ENCODE peak calls at places on chromosomes 3 and 15, in eight cellular contexts. K is mesenchymal stem cell; X is neuronal stem cell; S is psoas muscle; G is CD8-positive, alpha-beta T cell; Z is stomach; C is neural progenitor cell; Q is sigmoid colon. B is an unnamed sample.

GRCh38 chr3:95407709-95408463 is 1345.0 kb downstream of the NSUN3 start:
- DNase-seq in Z (no peak), C (no peak), Q (no peak), K (no peak), S (no peak), G (no peak), X (no peak), B (no peak)

GRCh38 chr3:85148056-85148455 is 189.3 kb downstream of the CADM2 start:
- DNase-seq in K (no peak), Q (no peak), Z (no peak), X (no peak), G (no peak), S (no peak), C (no peak), B (no peak)

GRCh38 chr3:118501152-118501551 is 533.5 kb downstream of the IGSF11 start:
- DNase-seq in G (no peak), X (no peak), K (peak), S (no peak), Z (peak), C (peak), Q (peak), B (no peak)

GRCh38 chr3:192857148-192857735 is 60.4 kb downstream of the MB21D2 start:
- DNase-seq in Q (no peak), Z (no peak), G (no peak), K (peak), C (no peak), S (no peak), X (no peak), B (no peak)

GRCh38 chr15:93974804-93975481 is 256.4 kb upstream of the MCTP2 start:
- DNase-seq in Z (no peak), S (no peak), K (no peak), C (peak), Q (no peak), X (peak), G (no peak), B (peak)

GRCh38 chr3:149273096-149273751 is 51.6 kb upstream of the CP start:
- DNase-seq in X (peak), Z (peak), K (peak), G (no peak), Q (no peak), S (no peak), C (peak), B (peak)

GRCh38 chr15:29677871-29678431 is 144.3 kb downstream of the TJP1 start:
- DNase-seq in G (no peak), X (no peak), S (no peak), C (no peak), Z (peak), K (no peak), Q (no peak), B (peak)

GRCh38 chr15:94135748-94136147 is 95.6 kb upstream of the MCTP2 start:
- DNase-seq in X (no peak), Z (no peak), G (no peak), C (peak), K (peak), S (no peak), Q (no peak), B (no peak)

GRCh38 chr15:65795663-65796201 is 3.6 kb upstream of the DENND4A start:
- DNase-seq in C (no peak), X (no peak), Q (no peak), G (no peak), S (no peak), K (no peak), Z (no peak), B (no peak)

GRCh38 chr3:142285057-142285666 is 59.8 kb upstream of the GK5 start:
- DNase-seq in G (no peak), Q (no peak), C (no peak), K (no peak), X (no peak), Z (no peak), S (no peak), B (peak)

GRCh38 chr3:109731639-109732473 is 394.5 kb upstream of the DPPA4 start:
- DNase-seq in C (peak), Z (peak), G (peak), X (peak), K (peak), S (no peak), Q (no peak), B (peak)

GRCh38 chr15:85690546-85691226 is 104.0 kb downstream of the KLHL25 start:
- DNase-seq in C (no peak), X (no peak), G (peak), S (no peak), Z (no peak), Q (no peak), K (no peak), B (no peak)

GRCh38 chr3:194274424-194275085 is 76.6 kb downstream of the CPN2 start:
- DNase-seq in G (no peak), X (no peak), Q (peak), C (peak), Z (no peak), S (no peak), K (peak), B (no peak)

GRCh38 chr3:2516762-2517441 is 418.2 kb downstream of the CNTN4 start:
- DNase-seq in G (no peak), K (no peak), C (no peak), Z (no peak), S (no peak), Q (no peak), X (no peak), B (no peak)

GRCh38 chr3:114732353-114732752 is 414.7 kb downstream of the ZBTB20 start:
- DNase-seq in Q (no peak), Z (no peak), G (no peak), S (no peak), X (no peak), C (no peak), K (no peak), B (no peak)

DNA sequence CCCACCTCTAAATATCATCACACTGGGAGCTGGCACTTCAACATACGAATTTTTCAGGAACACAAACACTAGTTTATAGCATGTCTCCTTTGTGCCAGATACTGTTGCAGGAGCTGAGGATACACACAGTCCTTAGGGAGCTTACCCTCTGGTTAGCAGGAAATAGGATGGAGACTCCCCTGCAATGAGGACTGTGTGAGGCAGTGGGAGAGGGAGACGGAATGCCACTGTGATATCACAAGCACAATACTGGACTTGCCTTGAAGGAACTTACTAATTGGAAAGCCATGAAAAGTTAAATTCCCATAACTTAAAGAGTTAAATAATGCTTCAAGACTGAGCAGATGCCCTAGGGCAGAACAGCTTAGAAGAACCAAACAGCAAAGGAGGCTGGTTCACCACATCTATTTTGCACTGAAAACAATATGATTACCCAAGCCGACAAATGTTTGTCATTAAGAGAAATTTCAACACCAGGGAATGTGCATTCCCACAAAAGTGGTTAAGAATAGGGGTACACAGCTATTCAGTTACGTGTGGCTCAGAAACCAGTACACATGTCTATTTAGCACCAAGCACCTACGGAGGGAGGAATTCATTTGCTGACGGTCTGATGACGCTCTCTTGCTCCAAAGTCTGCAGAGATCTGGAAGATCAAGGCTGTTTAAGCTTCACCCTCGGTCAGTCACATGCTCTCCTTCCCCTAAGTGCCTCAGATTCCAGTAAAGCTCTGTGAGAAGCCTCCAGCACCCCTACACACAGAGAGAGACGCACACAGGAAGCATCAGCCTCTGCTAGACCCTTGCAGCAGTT is 5.2 kb downstream of the TBC1D2B start:
- DNase-seq in K (peak), Z (no peak), C (no peak), G (peak), S (no peak), X (no peak), Q (peak), B (peak)
- H3K4me3 ChIP-seq in K (no peak), Z (no peak), C (no peak), G (no peak), S (peak), X (no peak), Q (no peak), B (no peak)

GRCh38 chr3:152455989-152456388 is 187.3 kb downstream of the MBNL1 start:
- DNase-seq in C (no peak), G (no peak), K (no peak), S (no peak), Z (no peak), X (no peak), Q (no peak), B (no peak)
- H3K27ac ChIP-seq in C (no peak), G (no peak), K (no peak), S (no peak), Z (no peak), X (no peak), Q (no peak), B (no peak)

GRCh38 chr3:131081224-131081623 is 54.5 kb downstream of the NEK11 start:
- DNase-seq in C (no peak), G (no peak), X (no peak), K (no peak), S (no peak), Z (no peak), Q (no peak), B (no peak)

GRCh38 chr3:131082246-131082645 is 55.6 kb downstream of the NEK11 start:
- DNase-seq in X (no peak), Z (no peak), S (no peak), C (no peak), Q (no peak), K (no peak), G (no peak), B (no peak)

GRCh38 chr3:131077904-131078303 is 51.2 kb downstream of the NEK11 start:
- DNase-seq in K (no peak), Q (no peak), C (peak), Z (no peak), S (no peak), X (peak), G (no peak), B (no peak)

DNA sequence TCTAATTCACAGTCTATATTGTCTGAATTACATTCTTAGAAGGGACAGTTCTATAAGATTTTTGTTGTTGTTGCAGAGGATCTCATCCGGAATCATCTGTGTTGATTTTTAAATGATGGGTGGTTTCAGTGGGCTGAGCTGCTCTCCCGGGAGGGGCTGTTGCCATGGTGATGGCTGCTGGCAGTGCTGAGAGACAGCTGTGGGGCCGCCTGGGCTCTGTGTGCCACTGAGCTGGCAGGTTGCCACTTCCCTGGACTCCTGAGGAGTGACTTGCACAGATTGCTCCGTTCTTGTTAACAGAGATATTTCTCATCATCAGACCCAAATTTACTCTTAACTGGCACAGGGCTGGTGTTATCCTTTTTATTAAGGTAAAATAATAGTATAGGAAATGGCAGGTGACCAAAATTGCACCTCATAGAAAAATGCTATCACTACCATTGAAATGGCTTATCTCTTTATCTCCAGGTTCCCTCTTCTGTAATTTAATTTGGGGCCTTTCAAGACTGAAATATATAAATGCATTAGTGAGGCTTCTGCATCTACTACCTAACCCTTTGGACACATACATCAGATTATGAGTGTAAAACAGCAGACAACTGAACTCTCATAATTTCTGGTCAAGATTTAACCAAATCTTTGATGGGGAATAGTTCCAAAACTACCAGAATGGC is 56.6 kb downstream of the NEK11 start:
- DNase-seq in Z (peak), Q (peak), K (no peak), S (peak), C (peak), X (no peak), G (no peak), B (no peak)
- H3K4me3 ChIP-seq in Z (no peak), Q (no peak), K (no peak), S (no peak), C (no peak), X (no peak), G (no peak), B (no peak)

GRCh38 chr3:122005033-122005565 is 16.9 kb downstream of the ILDR1 start:
- DNase-seq in Z (no peak), G (no peak), K (no peak), C (no peak), S (no peak), X (no peak), Q (no peak), B (no peak)
- H3K27ac ChIP-seq in Z (no peak), G (no peak), K (no peak), C (no peak), S (no peak), X (no peak), Q (no peak), B (no peak)

DNA sequence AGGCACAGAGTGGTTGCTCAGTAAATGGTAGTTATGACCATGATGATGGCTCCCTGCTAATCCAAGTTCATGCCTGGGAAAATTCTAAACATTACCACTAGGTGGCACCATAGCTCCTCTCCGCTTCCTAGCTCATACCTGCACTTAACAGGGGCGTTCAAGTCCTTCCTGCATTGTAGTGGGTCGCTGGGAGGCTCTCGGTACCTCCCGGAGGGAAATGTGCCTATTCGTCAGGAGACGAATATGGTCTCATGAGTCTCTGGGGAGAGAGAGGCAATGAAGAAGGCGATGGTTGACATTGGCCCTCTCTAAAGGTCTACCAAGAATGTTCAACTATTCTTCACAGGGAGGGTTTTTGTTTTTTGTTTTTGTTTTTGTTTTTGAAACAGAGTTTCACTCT is 10.9 kb downstream of the MESP1 start:
- DNase-seq in Q (peak), K (peak), G (peak), C (peak), S (no peak), X (peak), Z (peak), B (peak)
- H3K4me3 ChIP-seq in Q (no peak), K (no peak), G (no peak), C (no peak), S (no peak), X (no peak), Z (no peak), B (no peak)

GRCh38 chr3:49410844-49411549 is 779 bp downstream of the RHOA start:
- DNase-seq in K (peak), X (no peak), S (no peak), Q (no peak), G (no peak), Z (no peak), C (no peak), B (no peak)

GRCh38 chr3:49411550-49411967 is 217 bp downstream of the RHOA start:
- DNase-seq in K (no peak), S (peak), G (peak), Z (peak), X (no peak), C (peak), Q (peak), B (peak)

GRCh38 chr3:49410102-49410843 is 1.5 kb downstream of the RHOA start:
- DNase-seq in S (no peak), K (no peak), Z (no peak), X (no peak), Q (no peak), G (no peak), C (no peak), B (no peak)

GRCh38 chr3:49403891-49404290 is 7.9 kb downstream of the RHOA start:
- DNase-seq in Q (no peak), G (no peak), S (no peak), X (no peak), C (no peak), K (no peak), Z (no peak), B (no peak)

GRCh38 chr3:49406571-49407565 is 4.9 kb downstream of the RHOA start:
- DNase-seq in Z (no peak), K (no peak), G (no peak), S (peak), X (no peak), C (no peak), Q (no peak), B (peak)
- H3K27ac ChIP-seq in Z (peak), K (no peak), G (no peak), S (peak), X (no peak), C (no peak), Q (peak), B (peak)

GRCh38 chr3:60770532-60770931 is 480.7 kb downstream of the FHIT start:
- DNase-seq in C (no peak), Z (no peak), S (no peak), K (no peak), Q (no peak), X (no peak), G (no peak), B (no peak)

GRCh38 chr3:60779637-60780036 is 471.6 kb downstream of the FHIT start:
- DNase-seq in K (no peak), G (no peak), X (no peak), S (no peak), Q (no peak), C (no peak), Z (no peak), B (no peak)

GRCh38 chr3:60772584-60772983 is 478.7 kb downstream of the FHIT start:
- DNase-seq in Z (no peak), K (no peak), G (no peak), S (no peak), Q (no peak), X (no peak), C (no peak), B (no peak)

GRCh38 chr3:60775956-60776355 is 475.3 kb downstream of the FHIT start:
- DNase-seq in X (no peak), Z (no peak), S (no peak), K (no peak), G (no peak), Q (no peak), C (no peak), B (no peak)

DNA sequence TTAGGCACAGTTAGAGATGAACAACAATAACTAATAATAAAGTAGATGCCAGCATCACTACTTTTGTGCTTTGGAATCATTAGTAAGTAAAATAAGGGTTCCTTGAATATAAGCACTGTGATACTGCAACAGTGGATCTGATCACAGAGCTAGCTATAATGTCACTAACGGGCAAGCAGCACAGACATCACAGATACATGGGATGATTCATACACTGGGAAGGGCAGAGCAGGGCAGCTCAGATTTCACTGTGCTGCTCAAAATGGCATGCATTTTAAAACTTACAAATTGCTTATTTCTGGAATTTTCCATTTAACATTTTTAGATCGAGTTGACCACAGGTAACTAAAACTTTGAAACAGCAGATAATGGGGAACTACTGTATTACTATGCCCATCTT is 476.6 kb downstream of the FHIT start:
- DNase-seq in K (no peak), G (no peak), X (no peak), Z (no peak), S (no peak), Q (no peak), C (no peak), B (no peak)
- H3K4me3 ChIP-seq in K (no peak), G (no peak), X (no peak), Z (no peak), S (no peak), Q (no peak), C (no peak), B (no peak)

DNA sequence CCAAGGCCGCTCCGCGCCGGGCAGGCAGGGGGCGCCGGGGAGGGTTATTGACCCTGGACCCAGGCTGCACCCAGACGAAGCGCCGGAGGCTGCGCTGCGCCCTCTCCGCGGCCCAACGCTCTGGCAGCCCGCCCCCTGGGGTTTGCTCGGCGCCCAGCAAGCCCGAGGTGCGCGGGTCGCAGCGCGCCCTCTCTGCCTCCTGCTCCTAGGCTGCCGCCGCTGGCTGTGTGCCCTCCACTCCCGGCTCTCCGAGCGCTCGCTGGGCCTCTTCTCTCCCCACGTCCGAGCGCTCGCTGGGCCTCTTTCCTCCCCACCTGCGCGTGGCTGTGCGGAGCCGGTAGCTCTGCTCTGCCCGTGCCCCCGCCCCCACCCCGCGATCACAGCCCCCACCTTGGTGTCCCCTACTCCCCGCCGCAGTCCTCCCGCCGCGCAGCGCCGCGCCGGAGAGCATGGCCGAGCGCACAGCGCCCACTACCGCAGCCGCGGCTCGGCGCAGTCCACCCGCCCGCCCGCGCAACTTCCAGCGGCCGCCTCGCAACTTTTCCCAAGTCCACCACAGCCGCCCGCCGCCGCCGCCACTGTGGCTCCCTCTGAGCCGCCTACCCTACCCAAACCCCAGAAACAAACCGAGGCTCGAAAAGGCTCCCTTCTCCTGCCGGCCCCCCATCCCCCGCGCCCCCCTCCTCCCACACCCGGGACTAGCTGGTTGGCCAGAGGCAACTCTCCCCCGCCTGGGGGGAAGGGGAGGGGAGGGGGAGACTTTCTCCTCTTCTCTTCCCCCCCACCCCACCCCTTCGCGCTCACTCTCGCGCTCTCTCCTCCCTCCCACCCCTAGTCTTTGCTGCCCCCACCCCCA is 1.1 kb downstream of the MECOM start:
- DNase-seq in X (peak), K (peak), S (peak), G (no peak), Q (no peak), Z (peak), C (peak), B (peak)
- H3K27ac ChIP-seq in X (peak), K (no peak), S (peak), G (no peak), Q (peak), Z (peak), C (no peak), B (peak)

B was measured in small intestine.